ENCODE peak calls at places on chromosomes 4 and X, in six cellular contexts. Y is K562, U is sigmoid colon, O is upper lobe of left lung, Z is GM12878, I is prostate gland. X is an unnamed sample. For H3K9me3, the result is how much of the 10 kb centered on the place peaks cover.

GRCh38 chrX:17474892-17475291 is 99.9 kb downstream of the NHS start:
- DNase-seq in Y (no peak), U (no peak), O (no peak), Z (no peak), I (no peak), X (no peak)

GRCh38 chr4:155208258-155209054 is at the start of gene NPY2R:
- DNase-seq in Y (no peak), U (peak), O (peak), Z (no peak), I (no peak), X (peak)

GRCh38 chr4:1192091-1192492 is 19.7 kb upstream of the SPON2 start:
- DNase-seq in Y (no peak), U (peak), O (peak), Z (no peak), I (peak), X (peak)

GRCh38 chr4:45036677-45037076 is 310.3 kb upstream of the GNPDA2 start:
- DNase-seq in Y (no peak), U (no peak), O (no peak), Z (no peak), I (no peak), X (no peak)

GRCh38 chrX:78555401-78555980 is 103.6 kb downstream of the RTL3 start:
- DNase-seq in Y (no peak), U (no peak), O (no peak), Z (no peak), I (no peak), X (no peak)

GRCh38 chrX:123959281-123960063 is 2.0 kb upstream of the STAG2 start:
- DNase-seq in Y (peak), U (peak), O (peak), Z (no peak), I (peak), X (peak)

GRCh38 chr4:76963136-76963477 is 13.6 kb downstream of the SEPTIN11 start:
- DNase-seq in Y (no peak), U (no peak), O (no peak), Z (no peak), I (no peak), X (no peak)

GRCh38 chrX:22109442-22109841 is 77.3 kb downstream of the PHEX start:
- DNase-seq in Y (no peak), U (no peak), O (no peak), Z (no peak), I (no peak), X (no peak)

GRCh38 chr4:118811008-118811764 is 24.7 kb downstream of the SEC24D start:
- DNase-seq in Y (no peak), U (no peak), O (no peak), Z (no peak), I (no peak), X (no peak)

GRCh38 chr4:4216668-4217067 is 10.1 kb downstream of the OTOP1 start:
- DNase-seq in Y (no peak), U (no peak), O (no peak), Z (no peak), I (no peak), X (no peak)

GRCh38 chrX:33062016-33062415 is 149.3 kb downstream of the DMD start:
- DNase-seq in Y (no peak), U (no peak), O (no peak), Z (no peak), I (no peak), X (no peak)

GRCh38 chrX:24081661-24082154 is 27.0 kb downstream of the EIF2S3 start:
- DNase-seq in Y (no peak), U (peak), O (peak), Z (no peak), I (peak), X (peak)

GRCh38 chr4:39319678-39320077 is 46.5 kb downstream of the RFC1 start:
- DNase-seq in Y (no peak), U (no peak), O (peak), Z (no peak), I (no peak), X (no peak)

GRCh38 chrX:119647089-119647488 is 40.9 kb upstream of the NKRF start:
- DNase-seq in Y (no peak), U (no peak), O (no peak), Z (no peak), I (no peak), X (no peak)

GRCh38 chr4:77697860-77698599 is 92.4 kb downstream of the CXCL13 start:
- DNase-seq in Y (no peak), U (no peak), O (no peak), Z (no peak), I (peak), X (peak)

GRCh38 chr4:688695-689497 is at the start of gene SLC49A3:
- DNase-seq in Y (no peak), U (peak), O (peak), Z (no peak), I (no peak), X (peak)

GRCh38 chrX:70436380-70436779 is 8.3 kb upstream of the DLG3 start:
- DNase-seq in Y (peak), U (no peak), O (no peak), Z (no peak), I (no peak), X (no peak)

GRCh38 chr4:94390804-94391410 is 48.3 kb upstream of the HPGDS start:
- DNase-seq in Y (peak), U (no peak), O (no peak), Z (no peak), I (peak), X (no peak)

GRCh38 chr4:117370944-117371665 is 285.7 kb upstream of the TRAM1L1 start:
- DNase-seq in Y (no peak), U (no peak), O (no peak), Z (no peak), I (no peak), X (no peak)

GRCh38 chr4:137611998-137612700 is 79.9 kb upstream of the PCDH18 start:
- DNase-seq in Y (no peak), U (no peak), O (no peak), Z (no peak), I (no peak), X (no peak)

GRCh38 chr4:179666226-179666625 is 2224.0 kb upstream of the AGA start:
- DNase-seq in Y (no peak), U (no peak), O (no peak), Z (no peak), I (no peak), X (no peak)

GRCh38 chrX:70134116-70134477 is 850 bp downstream of the IGBP1 start:
- DNase-seq in Y (peak), U (no peak), O (no peak), Z (no peak), I (no peak), X (peak)

GRCh38 chr4:6062133-6062532 is 43.9 kb upstream of the C4orf50 start:
- DNase-seq in Y (no peak), U (peak), O (no peak), Z (no peak), I (no peak), X (no peak)

GRCh38 chrX:37291924-37292323 is 57.2 kb upstream of the PRRG1 start:
- DNase-seq in Y (no peak), U (no peak), O (no peak), Z (no peak), I (no peak), X (no peak)

GRCh38 chr4:151202851-151203455 is 74.0 kb upstream of the PRSS48 start:
- DNase-seq in Y (no peak), U (no peak), O (no peak), Z (no peak), I (no peak), X (no peak)

GRCh38 chr4:105541420-105541819 is 11.0 kb upstream of the ARHGEF38 start:
- DNase-seq in Y (no peak), U (no peak), O (no peak), Z (no peak), I (no peak), X (no peak)

DNA sequence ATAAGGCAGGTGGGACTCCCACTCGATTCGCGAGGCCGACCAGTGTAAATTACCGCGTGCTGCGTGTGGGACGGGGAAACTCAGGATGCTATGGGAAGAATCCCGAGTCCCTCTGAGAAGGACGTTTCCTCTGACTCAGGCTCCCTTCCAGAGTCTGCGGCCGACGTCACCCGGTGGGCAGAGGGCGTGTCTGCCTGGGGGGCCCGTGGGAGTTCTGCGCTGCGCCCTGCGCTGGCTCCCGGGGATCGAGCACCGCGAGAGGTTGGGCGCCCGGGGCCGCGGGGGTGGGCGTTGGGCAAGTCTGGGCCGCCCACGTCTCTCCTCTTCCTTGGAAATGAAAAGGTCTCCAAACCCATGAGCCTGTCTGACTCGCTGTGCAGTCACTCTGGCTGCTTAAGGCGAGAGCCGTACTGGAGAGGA is 546 bp downstream of the NIPAL1 start:
- DNase-seq in Y (peak), U (peak), O (peak), Z (no peak), I (peak), X (peak)
- TF ChIP-seq POLR2A in Y (no peak), U (no peak), O (no peak), Z (no peak), I (no peak), X (no peak)

GRCh38 chr4:41567186-41567585 is 29.2 kb downstream of the LIMCH1 start:
- DNase-seq in Y (no peak), U (no peak), O (no peak), Z (no peak), I (no peak), X (no peak)
- TF ChIP-seq POLR2AphosphoS5 in Y (no peak), U (no peak), O (no peak), Z (no peak), I (no peak), X (no peak)

GRCh38 chrX:152573866-152574265 is 63.8 kb upstream of the GABRQ start:
- DNase-seq in Y (no peak), U (no peak), O (no peak), Z (no peak), I (no peak), X (no peak)
- H3K9me3 ChIP-seq in Y (under half), U (under half), O (under half), Z (under half), I (under half), X (under half)

DNA sequence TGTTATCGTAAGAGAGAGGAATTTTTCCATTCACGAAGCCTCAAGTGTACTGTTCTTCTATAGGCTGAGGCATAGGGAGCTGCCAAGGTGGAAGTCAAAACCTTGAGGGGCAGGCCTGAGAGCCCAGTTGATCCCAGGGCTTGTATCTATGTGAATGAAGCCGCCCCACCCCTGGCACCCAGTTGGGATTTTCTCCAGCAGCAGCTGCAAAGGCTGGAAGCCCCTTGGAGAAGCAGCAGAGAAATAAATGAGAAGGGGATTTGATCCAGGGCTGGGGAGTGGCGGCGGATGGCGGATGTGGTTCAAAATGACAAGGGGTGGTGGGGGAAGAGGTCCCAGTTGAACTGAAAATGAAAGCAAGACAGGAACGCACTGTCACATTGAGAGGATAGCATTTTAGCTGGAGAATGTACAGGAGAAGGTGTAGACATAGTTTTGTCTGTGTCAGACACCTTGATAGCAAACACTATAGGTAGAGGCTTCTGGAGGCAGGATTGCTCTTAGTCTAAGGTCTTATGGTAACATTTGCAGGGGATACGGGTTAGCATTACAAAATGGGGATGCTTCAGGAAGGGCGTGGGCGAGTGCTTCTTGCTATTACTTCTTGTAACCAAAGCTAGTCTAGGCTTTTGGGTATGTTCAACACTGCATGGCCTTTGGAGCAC is 32.6 kb downstream of the DOCK11 start:
- DNase-seq in Y (no peak), U (no peak), O (no peak), Z (peak), I (no peak), X (peak)
- TF ChIP-seq POLR2A in Y (no peak), U (no peak), O (no peak), Z (peak), I (no peak), X (no peak)

X was measured in transverse colon.